ENCODE peak calls at places on chromosomes 4 and X, in seven cellular contexts. I is ascending aorta, A is mesenchymal stem cell, S is heart left ventricle, K is fibroblast of lung, T is heart right ventricle, D is spleen. V is an unnamed sample. For H3K4me1, the result is how much of the 10 kb centered on the place peaks cover.

GRCh38 chrX:70196961-70197805 is 19.9 kb downstream of the DGAT2L6 start:
- DNase-seq in I (no peak), A (peak), K (peak), D (no peak), S (no peak), T (peak), V (no peak)

GRCh38 chrX:143945171-143945570 is 61.3 kb downstream of the UBE2NL start:
- DNase-seq in D (no peak), A (no peak), I (no peak), K (no peak), S (no peak), T (no peak), V (no peak)

GRCh38 chr4:145183581-145183980 is 3.2 kb upstream of the OTUD4 start:
- DNase-seq in A (no peak), D (no peak), S (no peak), K (no peak), T (no peak), I (no peak), V (no peak)

GRCh38 chr4:149891381-149891780 is 75.7 kb upstream of the IQCM start:
- DNase-seq in S (no peak), I (no peak), D (no peak), K (peak), T (no peak), A (no peak), V (no peak)

GRCh38 chrX:12709047-12709446 is 82.2 kb upstream of the PRPS2 start:
- DNase-seq in A (no peak), I (no peak), K (no peak), S (no peak), D (no peak), T (no peak), V (no peak)

GRCh38 chr4:124710253-124710849 is 2.2 kb downstream of the ANKRD50 start:
- DNase-seq in S (no peak), I (no peak), T (no peak), D (no peak), A (peak), K (peak), V (no peak)

GRCh38 chr4:40530961-40531635 is 98.6 kb downstream of the RBM47 start:
- DNase-seq in T (no peak), S (no peak), I (no peak), A (no peak), D (no peak), K (no peak), V (no peak)

GRCh38 chr4:38396845-38397547 is 267.0 kb upstream of the KLF3 start:
- DNase-seq in D (no peak), A (no peak), T (no peak), K (no peak), I (no peak), S (peak), V (no peak)

GRCh38 chr4:79358438-79358837 is 32.6 kb upstream of the NAA11 start:
- DNase-seq in T (no peak), S (no peak), A (no peak), I (no peak), K (no peak), D (no peak), V (no peak)

GRCh38 chrX:48939417-48940228 is 17.8 kb downstream of the OTUD5 start:
- DNase-seq in D (no peak), K (no peak), T (no peak), I (no peak), A (no peak), S (no peak), V (no peak)

GRCh38 chrX:20500171-20500865 is 233.6 kb upstream of the RPS6KA3 start:
- DNase-seq in T (no peak), A (peak), I (no peak), S (no peak), D (no peak), K (no peak), V (no peak)

GRCh38 chr4:21363701-21364100 is 584.9 kb downstream of the KCNIP4 start:
- DNase-seq in K (no peak), T (no peak), D (no peak), I (no peak), A (no peak), S (no peak), V (no peak)

GRCh38 chr4:7366180-7366957 is 68.4 kb downstream of the PSAPL1 start:
- DNase-seq in I (no peak), K (no peak), S (no peak), A (no peak), D (peak), T (no peak), V (no peak)

GRCh38 chr4:110614173-110614948 is 8.5 kb downstream of the PITX2 start:
- DNase-seq in K (no peak), D (no peak), A (peak), S (no peak), T (no peak), I (no peak), V (no peak)

GRCh38 chr4:120557372-120557771 is 365.2 kb downstream of the PRDM5 start:
- DNase-seq in K (no peak), D (no peak), T (no peak), A (peak), S (no peak), I (no peak), V (no peak)

GRCh38 chr4:98642991-98643426 is 15.4 kb downstream of the TSPAN5 start:
- DNase-seq in K (peak), D (no peak), I (no peak), A (peak), S (no peak), T (no peak), V (no peak)

GRCh38 chr4:40516651-40517050 is 113.0 kb downstream of the RBM47 start:
- DNase-seq in A (no peak), I (no peak), K (no peak), D (no peak), T (no peak), S (no peak), V (no peak)

GRCh38 chr4:24488399-24489164 is 95.8 kb downstream of the DHX15 start:
- DNase-seq in T (peak), A (peak), D (peak), K (peak), I (no peak), S (peak), V (peak)

GRCh38 chr4:24495388-24495787 is 89.0 kb downstream of the DHX15 start:
- DNase-seq in T (no peak), A (no peak), K (no peak), I (no peak), D (no peak), S (no peak), V (no peak)

GRCh38 chr4:24489870-24490269 is 94.5 kb downstream of the DHX15 start:
- DNase-seq in D (no peak), S (peak), I (no peak), K (no peak), A (peak), T (peak), V (no peak)
- H3K27ac ChIP-seq in D (no peak), S (no peak), I (no peak), K (no peak), A (no peak), T (no peak), V (no peak)

GRCh38 chr4:54274786-54275503 is 45.9 kb downstream of the PDGFRA start:
- DNase-seq in K (no peak), S (no peak), D (no peak), I (no peak), T (no peak), A (peak), V (no peak)
- H3K4me1 ChIP-seq in K (under half), S (under half), D (under half), I (under half), T (under half), A (under half), V (under half)

DNA sequence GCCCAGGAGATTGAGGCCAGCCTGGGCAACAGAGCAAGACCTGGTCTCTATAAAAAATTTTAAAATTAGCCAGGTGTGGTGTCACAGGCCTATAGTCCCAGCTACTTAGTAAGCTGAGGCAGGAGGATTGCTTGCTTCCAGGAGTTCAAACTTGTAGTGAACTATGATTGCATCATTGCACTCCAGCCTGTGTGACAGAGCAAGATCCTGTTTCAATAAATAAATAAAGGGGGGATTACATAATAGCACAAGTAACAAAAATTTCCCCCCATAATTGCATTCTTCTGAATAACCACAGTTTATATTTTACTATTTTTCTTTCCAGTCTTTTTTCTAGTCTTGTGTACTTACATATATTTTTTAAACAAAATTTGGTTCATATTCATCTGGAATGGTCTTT is 135.6 kb downstream of the CHIC2 start:
- DNase-seq in D (no peak), S (no peak), T (no peak), A (peak), K (peak), I (no peak), V (no peak)
- H3K27ac ChIP-seq in D (no peak), S (no peak), T (no peak), A (no peak), K (no peak), I (no peak), V (no peak)

DNA sequence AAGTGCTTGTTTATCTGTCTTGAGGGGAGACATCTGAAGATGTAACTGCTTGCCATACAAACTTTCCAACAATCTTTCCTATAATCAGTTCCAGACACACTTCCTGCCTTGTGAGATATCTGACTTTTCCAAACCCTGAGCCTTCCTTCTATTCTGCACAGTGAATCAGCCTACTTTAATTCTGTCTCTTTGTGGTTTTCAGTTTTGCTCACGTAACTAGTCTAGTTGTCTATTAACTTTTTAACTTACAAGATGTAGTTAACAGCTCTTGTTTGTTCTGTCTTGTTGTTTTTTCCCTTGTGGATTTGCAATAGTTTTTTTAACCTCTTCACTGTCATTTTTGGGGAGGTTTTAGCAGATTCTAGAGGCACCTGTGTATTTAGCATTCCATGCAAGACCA is 947.8 kb downstream of the C4orf33 start:
- DNase-seq in D (no peak), K (peak), A (peak), S (no peak), T (no peak), I (no peak), V (no peak)
- H3K4me1 ChIP-seq in D (under half), K (under half), A (under half), S (under half), T (under half), I (under half), V (under half)

GRCh38 chr4:47038263-47038662 is 6.9 kb downstream of the GABRB1 start:
- DNase-seq in A (no peak), T (no peak), S (no peak), K (no peak), I (no peak), D (no peak), V (no peak)

GRCh38 chr4:47045261-47045660 is 13.9 kb downstream of the GABRB1 start:
- DNase-seq in I (no peak), K (no peak), A (no peak), T (no peak), D (no peak), S (no peak), V (no peak)

GRCh38 chr4:47043821-47044220 is 12.5 kb downstream of the GABRB1 start:
- DNase-seq in T (no peak), D (no peak), K (no peak), S (no peak), I (no peak), A (no peak), V (no peak)

DNA sequence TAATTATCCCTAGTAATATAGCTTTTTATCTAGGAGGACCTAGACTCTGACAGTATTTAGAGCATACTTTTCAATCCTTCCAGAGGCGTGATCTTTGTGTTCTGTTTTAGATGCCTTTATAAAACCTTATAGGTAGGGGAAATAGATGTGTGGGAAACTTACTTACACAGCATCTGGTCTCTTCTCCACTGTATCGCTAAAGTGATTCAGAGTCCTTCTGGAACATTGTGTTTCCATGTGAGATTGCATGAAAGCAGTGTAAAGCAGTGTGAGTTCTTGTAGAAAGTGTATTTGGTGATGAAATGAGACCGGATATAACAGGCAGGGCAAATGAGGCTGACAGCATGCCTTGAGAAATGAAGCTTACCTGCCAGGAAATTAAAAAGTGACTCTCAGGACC is 9.5 kb downstream of the GABRB1 start:
- DNase-seq in A (no peak), K (no peak), S (no peak), D (no peak), I (no peak), T (no peak), V (no peak)
- H3K27ac ChIP-seq in A (no peak), K (no peak), S (no peak), D (no peak), I (no peak), T (no peak), V (no peak)

DNA sequence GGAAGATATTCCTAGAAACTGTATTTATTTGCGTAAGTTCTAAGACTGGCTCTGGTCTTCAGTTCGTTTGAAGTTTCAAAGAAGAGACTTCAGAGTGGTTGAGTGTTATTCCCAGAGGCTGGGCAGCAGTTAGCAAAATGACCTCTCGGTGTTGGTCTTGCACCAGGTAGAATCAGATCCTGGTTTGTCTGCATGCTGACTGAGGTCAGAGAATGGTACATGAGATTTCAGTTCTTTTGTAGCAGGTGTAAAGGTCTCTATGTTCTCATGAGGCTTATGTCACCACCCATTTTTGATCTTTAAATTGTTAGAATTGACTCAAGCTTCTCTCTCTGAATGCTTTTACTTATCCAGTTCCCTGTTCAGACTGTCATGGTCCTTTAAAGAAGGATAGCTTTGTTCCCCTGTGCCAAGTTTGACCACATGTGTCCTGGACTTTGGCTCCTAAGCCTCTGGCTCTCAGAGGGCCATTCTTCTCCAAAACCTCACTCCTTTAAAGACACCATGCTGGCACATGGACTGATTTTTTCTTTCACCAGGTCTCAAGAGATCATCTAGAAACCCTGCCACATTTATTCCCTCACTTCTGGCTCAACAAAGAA is 355.8 kb upstream of the BOD1L1 start:
- DNase-seq in D (no peak), I (no peak), S (no peak), T (no peak), K (no peak), A (no peak), V (no peak)
- H3K4me1 ChIP-seq in D (under half), I (under half), S (under half), T (under half), K (under half), A (under half), V (under half)

GRCh38 chr4:108426493-108426892 is 193.9 kb upstream of the RPL34 start:
- DNase-seq in A (peak), T (no peak), I (no peak), D (no peak), K (peak), S (no peak), V (no peak)

GRCh38 chr4:108425988-108426387 is 194.4 kb upstream of the RPL34 start:
- DNase-seq in I (no peak), S (no peak), T (no peak), A (peak), D (no peak), K (peak), V (no peak)

GRCh38 chr4:108432418-108432817 is 188.0 kb upstream of the RPL34 start:
- DNase-seq in T (no peak), D (no peak), K (no peak), S (no peak), A (no peak), I (no peak), V (no peak)

GRCh38 chr4:108430921-108431320 is 189.5 kb upstream of the RPL34 start:
- DNase-seq in S (no peak), I (no peak), K (no peak), D (no peak), T (no peak), A (no peak), V (no peak)

GRCh38 chr4:108427946-108428345 is 192.4 kb upstream of the RPL34 start:
- DNase-seq in T (no peak), S (no peak), K (no peak), I (no peak), D (no peak), A (no peak), V (no peak)
- H3K27ac ChIP-seq in T (no peak), S (no peak), K (no peak), I (no peak), D (no peak), A (no peak), V (no peak)

DNA sequence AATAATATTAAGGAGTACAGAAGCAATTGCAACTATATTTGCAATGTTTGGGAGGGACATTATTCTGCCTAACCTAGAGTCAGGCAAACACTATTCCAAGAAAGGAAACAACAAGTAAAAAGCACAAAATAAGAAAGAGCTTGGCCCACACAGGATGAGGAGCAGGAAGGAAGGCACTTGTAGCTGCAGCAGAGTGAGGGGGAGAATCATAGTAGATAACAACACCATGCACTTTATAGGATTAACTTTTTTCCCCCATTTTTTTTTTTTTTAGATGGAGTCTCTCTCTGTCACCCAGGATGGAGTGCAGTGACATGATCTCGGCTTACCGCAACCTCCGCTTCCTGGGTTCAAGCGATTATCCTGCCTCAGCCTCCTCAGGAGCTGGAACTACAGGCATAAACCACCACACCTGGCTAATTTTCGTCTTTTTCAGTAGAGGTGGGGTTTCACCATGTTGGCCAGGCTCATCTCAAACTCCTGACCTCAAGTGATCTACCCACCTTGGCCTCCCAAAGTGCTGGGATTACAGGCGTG is 10.3 kb upstream of the JCHAIN start:
- DNase-seq in K (no peak), I (no peak), S (no peak), A (no peak), D (no peak), T (no peak), V (no peak)
- H3K4me1 ChIP-seq in K (under half), I (under half), S (under half), A (under half), D (under half), T (under half), V (under half)